ENCODE peak calls at places on chromosomes 1 and 21, in eight cellular contexts. G is HepG2, X is MM.1S, W is left lung, Z is neural progenitor cell, P is transverse colon, H is colonic mucosa, K is right cardiac atrium. T is an unnamed sample. For H3K4me1, the result is how much of the 10 kb centered on the place peaks cover.

GRCh38 chr1:54850082-54850730 is 36.8 kb downstream of the DHCR24 start:
- DNase-seq in G (no peak), X (no peak), W (no peak), Z (no peak), P (no peak), H (no peak), K (no peak), T (peak)

GRCh38 chr1:156676450-156676819 is 772 bp downstream of the NES start:
- DNase-seq in G (no peak), X (no peak), W (peak), Z (no peak), P (no peak), H (no peak), K (no peak), T (no peak)

GRCh38 chr1:114093624-114094302 is 59.9 kb downstream of the SYT6 start:
- DNase-seq in G (peak), X (no peak), W (no peak), Z (peak), P (no peak), H (no peak), K (no peak), T (no peak)

GRCh38 chr1:30919025-30919881 is 10.7 kb upstream of the SDC3 start:
- DNase-seq in G (no peak), X (peak), W (peak), Z (no peak), P (no peak), H (no peak), K (no peak), T (peak)

GRCh38 chr1:30700528-30701265 is 22.7 kb downstream of the MATN1 start:
- DNase-seq in G (no peak), X (no peak), W (no peak), Z (no peak), P (peak), H (peak), K (no peak), T (no peak)

GRCh38 chr1:228208831-228209524 is 1.1 kb downstream of the OBSCN start:
- DNase-seq in G (no peak), X (no peak), W (no peak), Z (no peak), P (no peak), H (no peak), K (no peak), T (peak)

GRCh38 chr1:29519733-29520132 is 283.4 kb downstream of the PTPRU start:
- DNase-seq in G (no peak), X (no peak), W (no peak), Z (no peak), P (no peak), H (peak), K (no peak), T (peak)

GRCh38 chr1:85061711-85062424 is 13.6 kb upstream of the MCOLN3 start:
- DNase-seq in G (peak), X (peak), W (no peak), Z (peak), P (peak), H (peak), K (peak), T (peak)

GRCh38 chr1:39751595-39751994 is 12.9 kb downstream of the PPIE start:
- DNase-seq in G (no peak), X (no peak), W (no peak), Z (no peak), P (no peak), H (no peak), K (no peak), T (no peak)

GRCh38 chr1:166327886-166328285 is 161.1 kb upstream of the FAM78B start:
- DNase-seq in G (no peak), X (no peak), W (no peak), Z (no peak), P (no peak), H (no peak), K (no peak), T (no peak)

GRCh38 chr1:78490861-78491310 is at the start of gene PTGFR:
- DNase-seq in G (no peak), X (no peak), W (peak), Z (peak), P (no peak), H (peak), K (peak), T (peak)

GRCh38 chr1:221719987-221720386 is 21.9 kb downstream of the DUSP10 start:
- DNase-seq in G (no peak), X (no peak), W (no peak), Z (no peak), P (no peak), H (no peak), K (no peak), T (no peak)

GRCh38 chr1:3898994-3899775 is 887 bp downstream of the C1orf174 start:
- DNase-seq in G (peak), X (peak), W (no peak), Z (no peak), P (no peak), H (no peak), K (no peak), T (no peak)

GRCh38 chr1:32695098-32695904 is 7.3 kb downstream of the SYNC start:
- DNase-seq in G (peak), X (no peak), W (peak), Z (no peak), P (peak), H (peak), K (peak), T (peak)

GRCh38 chr1:201753492-201753891 is 75.5 kb upstream of the IPO9 start:
- DNase-seq in G (no peak), X (no peak), W (no peak), Z (no peak), P (no peak), H (no peak), K (no peak), T (no peak)

GRCh38 chr1:170537798-170538503 is 6.0 kb downstream of the GORAB start:
- DNase-seq in G (peak), X (no peak), W (no peak), Z (no peak), P (no peak), H (no peak), K (no peak), T (no peak)

GRCh38 chr1:160066829-160067720 is 2.9 kb downstream of the KCNJ10 start:
- DNase-seq in G (no peak), X (no peak), W (no peak), Z (no peak), P (no peak), H (no peak), K (no peak), T (no peak)

GRCh38 chr1:66176012-66176715 is 357.8 kb upstream of the SGIP1 start:
- DNase-seq in G (no peak), X (no peak), W (no peak), Z (peak), P (no peak), H (no peak), K (no peak), T (no peak)

GRCh38 chr1:231969078-231969477 is 342.5 kb downstream of the DISC1 start:
- DNase-seq in G (no peak), X (no peak), W (no peak), Z (no peak), P (no peak), H (no peak), K (no peak), T (no peak)

GRCh38 chr1:223835754-223836153 is 10.0 kb downstream of the TP53BP2 start:
- DNase-seq in G (no peak), X (no peak), W (no peak), Z (no peak), P (no peak), H (no peak), K (peak), T (no peak)

GRCh38 chr1:20426923-20427322 is 59.1 kb downstream of the CAMK2N1 start:
- DNase-seq in G (peak), X (no peak), W (no peak), Z (no peak), P (no peak), H (no peak), K (no peak), T (peak)

GRCh38 chr1:111465754-111466153 is 8.0 kb upstream of the C1orf162 start:
- DNase-seq in G (no peak), X (no peak), W (no peak), Z (no peak), P (no peak), H (no peak), K (no peak), T (no peak)

GRCh38 chr1:158039380-158039779 is 45.9 kb downstream of the KIRREL1 start:
- DNase-seq in G (no peak), X (no peak), W (no peak), Z (no peak), P (no peak), H (no peak), K (no peak), T (no peak)

GRCh38 chr1:108897865-108898720 is 21.3 kb downstream of the GPSM2 start:
- DNase-seq in G (peak), X (peak), W (no peak), Z (peak), P (peak), H (peak), K (no peak), T (no peak)

GRCh38 chr1:183804916-183805734 is at the start of gene RGL1:
- DNase-seq in G (peak), X (peak), W (peak), Z (peak), P (peak), H (peak), K (peak), T (peak)

GRCh38 chr1:32151319-32151787 is 28.1 kb upstream of the TXLNA start:
- DNase-seq in G (no peak), X (no peak), W (no peak), Z (peak), P (no peak), H (no peak), K (no peak), T (no peak)

GRCh38 chr1:161068306-161069200 is 1.1 kb downstream of the ARHGAP30 start:
- DNase-seq in G (no peak), X (peak), W (peak), Z (no peak), P (peak), H (peak), K (peak), T (no peak)

GRCh38 chr1:111738133-111738435 is 1.1 kb downstream of the INKA2 start:
- DNase-seq in G (no peak), X (no peak), W (no peak), Z (no peak), P (no peak), H (no peak), K (no peak), T (no peak)

GRCh38 chr1:247409869-247410544 is 6.0 kb upstream of the NLRP3 start:
- DNase-seq in G (no peak), X (peak), W (no peak), Z (no peak), P (no peak), H (no peak), K (no peak), T (no peak)

GRCh38 chr21:32921632-32922230 is 104.0 kb upstream of the OLIG2 start:
- DNase-seq in G (no peak), X (peak), W (peak), Z (peak), P (peak), H (peak), K (peak), T (no peak)

GRCh38 chr1:15944308-15945010 is 31.4 kb downstream of the ZBTB17 start:
- DNase-seq in G (no peak), X (no peak), W (no peak), Z (no peak), P (no peak), H (no peak), K (peak), T (no peak)

GRCh38 chr1:160836561-160836960 is 26.1 kb downstream of the CD244 start:
- DNase-seq in G (no peak), X (no peak), W (no peak), Z (no peak), P (no peak), H (no peak), K (no peak), T (no peak)

GRCh38 chr1:60657926-60658325 is 424.4 kb upstream of the NFIA start:
- DNase-seq in G (no peak), X (no peak), W (no peak), Z (no peak), P (no peak), H (no peak), K (no peak), T (no peak)

DNA sequence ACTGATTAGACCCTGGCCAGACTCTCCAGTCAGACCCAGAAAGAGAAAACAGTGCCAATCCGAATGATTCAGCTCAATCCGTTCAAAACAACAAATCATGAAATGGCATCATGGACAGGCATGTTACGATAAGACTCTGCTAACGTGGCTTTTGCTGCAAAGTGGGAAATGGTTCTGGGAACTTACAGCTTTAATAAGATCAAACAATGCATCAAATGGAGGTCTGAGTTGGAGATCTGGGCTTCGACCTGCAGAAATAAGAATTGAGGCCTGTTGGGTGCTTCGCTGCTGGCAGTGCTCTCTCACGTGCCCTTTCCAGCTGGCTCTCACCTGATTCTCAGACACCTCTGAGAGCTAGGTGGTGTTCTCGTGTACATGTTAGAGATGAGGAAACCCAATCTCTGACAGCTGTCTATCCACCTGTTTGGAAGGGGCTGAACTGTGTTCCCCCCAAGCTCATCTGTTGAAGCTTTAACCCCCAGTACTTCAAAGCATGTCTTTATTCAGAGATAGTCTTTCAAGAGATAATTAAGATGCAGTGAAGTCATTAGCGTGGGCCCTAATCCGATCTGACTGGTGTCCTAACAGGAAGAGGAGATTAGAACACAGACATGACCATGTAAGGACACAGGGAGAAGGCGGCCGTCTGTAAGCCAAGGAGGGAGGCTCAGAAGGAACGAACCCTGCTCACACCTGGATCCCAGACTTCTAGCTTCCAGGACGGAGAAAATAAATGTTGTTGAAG is 45.5 kb upstream of the ETS2 start:
- DNase-seq in G (no peak), X (no peak), W (no peak), Z (peak), P (no peak), H (no peak), K (no peak), T (no peak)
- H3K27ac ChIP-seq in G (no peak), X (no peak), W (no peak), Z (no peak), P (peak), H (no peak), K (peak), T (no peak)

GRCh38 chr21:31586118-31586517 is 73.4 kb upstream of the SOD1 start:
- DNase-seq in G (no peak), X (no peak), W (no peak), Z (peak), P (no peak), H (no peak), K (no peak), T (no peak)

GRCh38 chr21:31592501-31592900 is 67.0 kb upstream of the SOD1 start:
- DNase-seq in G (no peak), X (no peak), W (no peak), Z (no peak), P (no peak), H (no peak), K (no peak), T (no peak)

GRCh38 chr21:31593161-31593560 is 66.3 kb upstream of the SOD1 start:
- DNase-seq in G (no peak), X (no peak), W (no peak), Z (no peak), P (no peak), H (no peak), K (no peak), T (no peak)

GRCh38 chr21:31594279-31594678 is 65.2 kb upstream of the SOD1 start:
- DNase-seq in G (no peak), X (no peak), W (no peak), Z (no peak), P (no peak), H (no peak), K (no peak), T (no peak)

GRCh38 chr21:31589820-31590219 is 69.7 kb upstream of the SOD1 start:
- DNase-seq in G (no peak), X (no peak), W (no peak), Z (no peak), P (no peak), H (no peak), K (no peak), T (no peak)
- H3K4me3 ChIP-seq in G (no peak), X (no peak), W (no peak), Z (no peak), P (no peak), H (no peak), K (no peak), T (no peak)

GRCh38 chr1:226945858-226946245 is 5.8 kb downstream of the COQ8A start:
- DNase-seq in G (no peak), X (no peak), W (no peak), Z (no peak), P (no peak), H (no peak), K (no peak), T (no peak)

GRCh38 chr1:226945106-226945857 is 5.2 kb downstream of the COQ8A start:
- DNase-seq in G (peak), X (no peak), W (no peak), Z (peak), P (peak), H (peak), K (peak), T (no peak)

GRCh38 chr1:226948051-226948450 is 8.0 kb downstream of the COQ8A start:
- DNase-seq in G (no peak), X (no peak), W (no peak), Z (no peak), P (no peak), H (no peak), K (no peak), T (no peak)

GRCh38 chr1:226946285-226946684 is 6.2 kb downstream of the COQ8A start:
- DNase-seq in G (no peak), X (no peak), W (peak), Z (no peak), P (no peak), H (no peak), K (no peak), T (no peak)

DNA sequence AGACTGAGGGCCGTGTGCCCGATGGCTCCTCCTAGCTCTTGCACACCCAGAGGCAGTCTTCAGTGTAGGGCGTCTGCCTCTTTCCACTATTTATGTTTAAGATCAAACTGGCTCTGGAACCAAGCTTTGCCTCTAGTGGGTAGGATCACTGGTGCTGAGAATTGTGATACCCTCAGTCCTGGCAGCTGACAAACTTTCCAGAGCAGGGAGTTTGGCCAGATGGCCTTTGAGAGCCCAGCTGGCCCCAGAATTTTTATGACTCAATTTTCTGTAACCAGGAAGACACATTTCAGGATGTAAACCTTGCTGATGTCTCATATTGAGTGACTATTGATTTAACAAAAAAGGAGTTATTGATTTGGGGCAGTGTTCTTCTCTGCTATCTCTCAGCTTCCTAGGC is 6.7 kb downstream of the COQ8A start:
- DNase-seq in G (no peak), X (no peak), W (no peak), Z (no peak), P (no peak), H (no peak), K (no peak), T (no peak)
- H3K4me1 ChIP-seq in G (half or more), X (under half), W (under half), Z (under half), P (half or more), H (under half), K (under half), T (under half)

GRCh38 chr21:28804089-28804670 is 188.5 kb downstream of the LTN1 start:
- DNase-seq in G (no peak), X (no peak), W (no peak), Z (no peak), P (no peak), H (no peak), K (peak), T (no peak)
- H3K27ac ChIP-seq in G (no peak), X (no peak), W (peak), Z (no peak), P (peak), H (no peak), K (no peak), T (peak)

GRCh38 chr1:7573481-7573880 is 197.6 kb upstream of the VAMP3 start:
- DNase-seq in G (no peak), X (no peak), W (peak), Z (no peak), P (no peak), H (no peak), K (no peak), T (no peak)

GRCh38 chr1:7572654-7573152 is 198.4 kb upstream of the VAMP3 start:
- DNase-seq in G (no peak), X (no peak), W (peak), Z (no peak), P (peak), H (peak), K (no peak), T (no peak)

GRCh38 chr1:7576946-7577657 is 194.0 kb upstream of the VAMP3 start:
- DNase-seq in G (no peak), X (no peak), W (peak), Z (peak), P (no peak), H (no peak), K (no peak), T (no peak)

GRCh38 chr1:7575041-7575400 is 196.1 kb upstream of the VAMP3 start:
- DNase-seq in G (no peak), X (no peak), W (no peak), Z (no peak), P (no peak), H (no peak), K (no peak), T (no peak)

DNA sequence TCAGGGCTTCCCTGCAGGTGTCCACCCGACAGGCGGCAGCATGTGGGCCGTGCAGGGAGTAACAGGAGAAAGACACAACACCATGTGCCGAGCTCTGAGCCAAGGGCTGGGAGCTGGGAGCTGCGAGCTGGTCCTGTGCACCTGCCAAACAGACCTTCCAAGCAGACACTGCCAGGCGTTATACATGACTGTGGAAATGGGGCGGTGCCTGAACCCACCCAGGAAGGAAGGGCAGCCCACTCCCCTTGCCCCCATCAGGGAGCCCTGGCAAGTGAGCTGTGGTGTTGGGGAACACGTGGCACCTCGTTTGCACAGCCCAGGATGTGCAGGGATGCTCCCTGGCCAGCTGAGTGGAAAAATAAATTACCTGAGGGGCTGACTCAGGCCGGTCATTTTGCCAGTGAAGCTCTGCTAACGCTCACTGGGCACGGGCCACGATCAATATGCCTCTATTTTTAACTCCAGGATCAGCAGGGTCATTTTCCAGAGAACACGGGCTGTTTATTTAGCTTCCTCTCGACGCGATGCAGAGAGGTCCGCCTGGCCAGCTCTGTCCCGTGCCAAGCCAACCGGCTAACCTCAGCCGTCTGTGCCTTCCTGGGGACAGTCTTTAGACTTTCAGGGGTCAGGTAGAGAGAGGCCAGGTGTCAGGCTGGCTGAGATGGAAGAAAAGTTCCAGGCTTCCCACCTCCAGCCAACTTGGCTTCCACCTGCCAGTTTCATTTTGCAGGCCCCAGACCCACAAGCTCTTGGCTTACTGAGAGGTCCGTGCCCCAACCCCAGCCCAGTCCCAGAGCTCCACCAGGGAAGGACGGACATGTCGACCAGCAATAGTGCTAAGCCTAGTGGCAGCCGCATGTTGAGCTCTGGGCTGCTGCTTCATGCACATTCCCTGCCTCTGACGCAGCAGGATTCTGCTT is 196.7 kb upstream of the VAMP3 start:
- DNase-seq in G (no peak), X (no peak), W (peak), Z (no peak), P (no peak), H (no peak), K (no peak), T (no peak)
- H3K4me3 ChIP-seq in G (no peak), X (no peak), W (no peak), Z (no peak), P (no peak), H (no peak), K (no peak), T (no peak)

GRCh38 chr1:155011437-155011907 is 8.9 kb downstream of the ZBTB7B start:
- DNase-seq in G (no peak), X (no peak), W (no peak), Z (no peak), P (no peak), H (no peak), K (no peak), T (no peak)
- H3K4me1 ChIP-seq in G (half or more), X (under half), W (under half), Z (under half), P (half or more), H (under half), K (under half), T (half or more)